ENCODE peak calls at places on chromosomes 3 and 15, in ten cellular contexts. One of them, this sample, is unnamed.

GRCh38 chr3:10280571-10280970 is 12.2 kb downstream of the GHRL start:
- DNase-seq in pancreas: no peak
- DNase-seq in cardiac muscle cell: no peak
- DNase-seq in cardiac fibroblast: no peak
- DNase-seq in IMR-90: no peak
- DNase-seq in lower lobe of right lung: no peak
- DNase-seq in mesenchymal stem cell: no peak
- DNase-seq in fibroblast of lung: no peak
- DNase-seq in AG04449: no peak
- DNase-seq in A549: no peak
- DNase-seq in this sample: no peak

GRCh38 chr3:71103430-71103881 is 480.1 kb downstream of the FOXP1 start:
- DNase-seq in AG04449: no peak
- DNase-seq in mesenchymal stem cell: peak
- DNase-seq in IMR-90: peak
- DNase-seq in lower lobe of right lung: peak
- DNase-seq in cardiac muscle cell: peak
- DNase-seq in A549: no peak
- DNase-seq in cardiac fibroblast: peak
- DNase-seq in pancreas: peak
- DNase-seq in fibroblast of lung: peak
- DNase-seq in this sample: peak

GRCh38 chr3:16266714-16267113 is 1.7 kb downstream of the OXNAD1 start:
- DNase-seq in IMR-90: no peak
- DNase-seq in AG04449: no peak
- DNase-seq in fibroblast of lung: no peak
- DNase-seq in A549: no peak
- DNase-seq in lower lobe of right lung: no peak
- DNase-seq in cardiac muscle cell: no peak
- DNase-seq in cardiac fibroblast: no peak
- DNase-seq in pancreas: no peak
- DNase-seq in mesenchymal stem cell: no peak
- DNase-seq in this sample: no peak

GRCh38 chr15:35279811-35280210 is 194.7 kb upstream of the NANOGP8 start:
- DNase-seq in fibroblast of lung: peak
- DNase-seq in mesenchymal stem cell: no peak
- DNase-seq in pancreas: no peak
- DNase-seq in A549: no peak
- DNase-seq in cardiac fibroblast: peak
- DNase-seq in AG04449: no peak
- DNase-seq in IMR-90: peak
- DNase-seq in lower lobe of right lung: no peak
- DNase-seq in cardiac muscle cell: peak
- DNase-seq in this sample: no peak

GRCh38 chr3:60453326-60453725 is 797.9 kb downstream of the FHIT start:
- DNase-seq in IMR-90: no peak
- DNase-seq in A549: no peak
- DNase-seq in mesenchymal stem cell: no peak
- DNase-seq in cardiac fibroblast: no peak
- DNase-seq in AG04449: no peak
- DNase-seq in cardiac muscle cell: no peak
- DNase-seq in pancreas: no peak
- DNase-seq in fibroblast of lung: no peak
- DNase-seq in lower lobe of right lung: no peak
- DNase-seq in this sample: no peak

GRCh38 chr15:75030023-75030413 is 6.6 kb downstream of the PPCDC start:
- DNase-seq in AG04449: no peak
- DNase-seq in IMR-90: peak
- DNase-seq in pancreas: no peak
- DNase-seq in cardiac muscle cell: no peak
- DNase-seq in mesenchymal stem cell: peak
- DNase-seq in A549: no peak
- DNase-seq in lower lobe of right lung: no peak
- DNase-seq in cardiac fibroblast: peak
- DNase-seq in fibroblast of lung: peak
- DNase-seq in this sample: no peak

GRCh38 chr15:95290376-95290973 is 1040.0 kb upstream of the NR2F2 start:
- DNase-seq in mesenchymal stem cell: no peak
- DNase-seq in pancreas: no peak
- DNase-seq in lower lobe of right lung: no peak
- DNase-seq in cardiac fibroblast: no peak
- DNase-seq in cardiac muscle cell: no peak
- DNase-seq in A549: no peak
- DNase-seq in IMR-90: no peak
- DNase-seq in AG04449: no peak
- DNase-seq in fibroblast of lung: peak
- DNase-seq in this sample: no peak

GRCh38 chr15:29134641-29135071 is 135.0 kb downstream of the NSMCE3 start:
- DNase-seq in pancreas: no peak
- DNase-seq in IMR-90: no peak
- DNase-seq in A549: no peak
- DNase-seq in AG04449: no peak
- DNase-seq in mesenchymal stem cell: no peak
- DNase-seq in fibroblast of lung: no peak
- DNase-seq in cardiac fibroblast: no peak
- DNase-seq in cardiac muscle cell: no peak
- DNase-seq in lower lobe of right lung: no peak
- DNase-seq in this sample: no peak

GRCh38 chr15:100245496-100245838 is 96.3 kb downstream of the ADAMTS17 start:
- DNase-seq in AG04449: no peak
- DNase-seq in cardiac muscle cell: peak
- DNase-seq in mesenchymal stem cell: no peak
- DNase-seq in A549: no peak
- DNase-seq in pancreas: no peak
- DNase-seq in IMR-90: no peak
- DNase-seq in fibroblast of lung: no peak
- DNase-seq in cardiac fibroblast: no peak
- DNase-seq in lower lobe of right lung: no peak
- DNase-seq in this sample: no peak

GRCh38 chr15:100244796-100245495 is 96.8 kb downstream of the ADAMTS17 start:
- DNase-seq in mesenchymal stem cell: no peak
- DNase-seq in cardiac fibroblast: no peak
- DNase-seq in fibroblast of lung: no peak
- DNase-seq in AG04449: no peak
- DNase-seq in lower lobe of right lung: no peak
- DNase-seq in pancreas: no peak
- DNase-seq in A549: no peak
- DNase-seq in IMR-90: no peak
- DNase-seq in cardiac muscle cell: no peak
- DNase-seq in this sample: no peak

GRCh38 chr15:100245855-100246254 is 95.9 kb downstream of the ADAMTS17 start:
- DNase-seq in lower lobe of right lung: no peak
- DNase-seq in cardiac fibroblast: no peak
- DNase-seq in fibroblast of lung: no peak
- DNase-seq in mesenchymal stem cell: no peak
- DNase-seq in A549: no peak
- DNase-seq in IMR-90: no peak
- DNase-seq in AG04449: no peak
- DNase-seq in cardiac muscle cell: no peak
- DNase-seq in pancreas: no peak
- DNase-seq in this sample: no peak

GRCh38 chr15:100242989-100243388 is 98.8 kb downstream of the ADAMTS17 start:
- DNase-seq in fibroblast of lung: no peak
- DNase-seq in lower lobe of right lung: no peak
- DNase-seq in AG04449: no peak
- DNase-seq in cardiac fibroblast: no peak
- DNase-seq in mesenchymal stem cell: no peak
- DNase-seq in A549: no peak
- DNase-seq in IMR-90: no peak
- DNase-seq in pancreas: no peak
- DNase-seq in cardiac muscle cell: no peak
- DNase-seq in this sample: no peak

GRCh38 chr15:100241572-100242479 is 99.9 kb downstream of the ADAMTS17 start:
- DNase-seq in lower lobe of right lung: no peak
- DNase-seq in cardiac fibroblast: peak
- DNase-seq in cardiac muscle cell: peak
- DNase-seq in AG04449: no peak
- DNase-seq in mesenchymal stem cell: peak
- DNase-seq in IMR-90: no peak
- DNase-seq in fibroblast of lung: peak
- DNase-seq in pancreas: no peak
- DNase-seq in A549: peak
- DNase-seq in this sample: peak
- H3K4me3 ChIP-seq in lower lobe of right lung: no peak
- H3K4me3 ChIP-seq in cardiac fibroblast: no peak
- H3K4me3 ChIP-seq in cardiac muscle cell: no peak
- H3K4me3 ChIP-seq in AG04449: no peak
- H3K4me3 ChIP-seq in mesenchymal stem cell: no peak
- H3K4me3 ChIP-seq in IMR-90: no peak
- H3K4me3 ChIP-seq in fibroblast of lung: no peak
- H3K4me3 ChIP-seq in pancreas: no peak
- H3K4me3 ChIP-seq in A549: no peak
- H3K4me3 ChIP-seq in this sample: no peak

GRCh38 chr15:85582719-85583089 is 202.3 kb downstream of the AKAP13 start:
- DNase-seq in fibroblast of lung: peak
- DNase-seq in pancreas: peak
- DNase-seq in mesenchymal stem cell: peak
- DNase-seq in cardiac fibroblast: peak
- DNase-seq in A549: no peak
- DNase-seq in lower lobe of right lung: no peak
- DNase-seq in cardiac muscle cell: peak
- DNase-seq in AG04449: no peak
- DNase-seq in IMR-90: peak
- DNase-seq in this sample: no peak
- H3K4me3 ChIP-seq in fibroblast of lung: peak
- H3K4me3 ChIP-seq in pancreas: peak
- H3K4me3 ChIP-seq in mesenchymal stem cell: no peak
- H3K4me3 ChIP-seq in cardiac fibroblast: peak
- H3K4me3 ChIP-seq in A549: peak
- H3K4me3 ChIP-seq in lower lobe of right lung: peak
- H3K4me3 ChIP-seq in cardiac muscle cell: no peak
- H3K4me3 ChIP-seq in AG04449: no peak
- H3K4me3 ChIP-seq in IMR-90: no peak
- H3K4me3 ChIP-seq in this sample: no peak

GRCh38 chr3:119649764-119650163 is 10.6 kb downstream of the POPDC2 start:
- DNase-seq in mesenchymal stem cell: no peak
- DNase-seq in pancreas: no peak
- DNase-seq in fibroblast of lung: peak
- DNase-seq in AG04449: no peak
- DNase-seq in A549: no peak
- DNase-seq in lower lobe of right lung: no peak
- DNase-seq in IMR-90: peak
- DNase-seq in cardiac muscle cell: peak
- DNase-seq in cardiac fibroblast: no peak
- DNase-seq in this sample: no peak
- H3K4me3 ChIP-seq in mesenchymal stem cell: no peak
- H3K4me3 ChIP-seq in pancreas: no peak
- H3K4me3 ChIP-seq in fibroblast of lung: no peak
- H3K4me3 ChIP-seq in AG04449: no peak
- H3K4me3 ChIP-seq in A549: no peak
- H3K4me3 ChIP-seq in lower lobe of right lung: no peak
- H3K4me3 ChIP-seq in IMR-90: no peak
- H3K4me3 ChIP-seq in cardiac muscle cell: no peak
- H3K4me3 ChIP-seq in cardiac fibroblast: no peak
- H3K4me3 ChIP-seq in this sample: no peak

GRCh38 chr3:98884675-98885371 is 16.7 kb downstream of the DCBLD2 start:
- DNase-seq in A549: no peak
- DNase-seq in AG04449: no peak
- DNase-seq in IMR-90: peak
- DNase-seq in pancreas: no peak
- DNase-seq in fibroblast of lung: no peak
- DNase-seq in cardiac fibroblast: peak
- DNase-seq in cardiac muscle cell: peak
- DNase-seq in mesenchymal stem cell: peak
- DNase-seq in lower lobe of right lung: no peak
- DNase-seq in this sample: no peak
- H3K4me3 ChIP-seq in A549: peak
- H3K4me3 ChIP-seq in AG04449: no peak
- H3K4me3 ChIP-seq in IMR-90: no peak
- H3K4me3 ChIP-seq in pancreas: no peak
- H3K4me3 ChIP-seq in fibroblast of lung: no peak
- H3K4me3 ChIP-seq in cardiac fibroblast: no peak
- H3K4me3 ChIP-seq in cardiac muscle cell: no peak
- H3K4me3 ChIP-seq in mesenchymal stem cell: no peak
- H3K4me3 ChIP-seq in lower lobe of right lung: no peak
- H3K4me3 ChIP-seq in this sample: no peak

GRCh38 chr3:43001094-43001553 is 22.0 kb downstream of the GASK1A start:
- DNase-seq in cardiac fibroblast: peak
- DNase-seq in AG04449: peak
- DNase-seq in pancreas: peak
- DNase-seq in mesenchymal stem cell: peak
- DNase-seq in fibroblast of lung: peak
- DNase-seq in IMR-90: peak
- DNase-seq in cardiac muscle cell: peak
- DNase-seq in lower lobe of right lung: peak
- DNase-seq in A549: no peak
- DNase-seq in this sample: peak
- H3K4me3 ChIP-seq in cardiac fibroblast: no peak
- H3K4me3 ChIP-seq in AG04449: no peak
- H3K4me3 ChIP-seq in pancreas: no peak
- H3K4me3 ChIP-seq in mesenchymal stem cell: no peak
- H3K4me3 ChIP-seq in fibroblast of lung: no peak
- H3K4me3 ChIP-seq in IMR-90: no peak
- H3K4me3 ChIP-seq in cardiac muscle cell: no peak
- H3K4me3 ChIP-seq in lower lobe of right lung: no peak
- H3K4me3 ChIP-seq in A549: no peak
- H3K4me3 ChIP-seq in this sample: no peak

This sample was measured in astrocyte of the spinal cord.